ENCODE peak calls at places on chromosome 22, in ten cellular contexts. G, T, C, Y, J, P, S, O, N and W are unnamed samples.

GRCh38 chr22:25546242-25546641 is 18.2 kb upstream of the GRK3 start:
- DNase-seq in O (no peak), J (no peak), T (no peak), S (no peak), N (no peak), P (no peak), G (no peak), Y (no peak), C (no peak), W (no peak)

GRCh38 chr22:25134028-25134427 is 65.6 kb upstream of the CRYBB3 start:
- DNase-seq in G (no peak), N (no peak), T (no peak), P (no peak), O (no peak), S (no peak), J (no peak), C (no peak), Y (no peak), W (no peak)

GRCh38 chr22:30079952-30080533 is at the start of gene HORMAD2:
- DNase-seq in C (peak; percentile 24), T (no peak), N (no peak), P (peak; percentile 38), S (no peak), G (no peak), Y (peak; percentile 1), J (no peak), O (no peak), W (peak; percentile 73)

GRCh38 chr22:48559647-48560388 is 1267.9 kb downstream of the BRD1 start:
- DNase-seq in T (no peak), G (no peak), P (no peak), Y (no peak), N (no peak), O (no peak), S (no peak), J (no peak), C (no peak), W (no peak)

GRCh38 chr22:29871684-29872083 is 11.3 kb upstream of the MTMR3 start:
- DNase-seq in N (no peak), O (no peak), C (no peak), G (no peak), Y (no peak), T (peak; percentile 65), S (no peak), P (no peak), J (no peak), W (peak; percentile 15)

GRCh38 chr22:43777204-43777671 is 34.9 kb downstream of the EFCAB6 start:
- DNase-seq in J (no peak), T (peak; percentile 24), P (peak; percentile 60), C (no peak), N (no peak), S (peak; percentile 43), G (no peak), O (peak; percentile 30), Y (peak; percentile 79), W (peak; percentile 27)

GRCh38 chr22:29994941-29995340 is 85.3 kb upstream of the HORMAD2 start:
- DNase-seq in T (no peak), N (no peak), J (no peak), S (no peak), Y (peak; percentile 33), O (no peak), P (peak; percentile 57), G (no peak), C (no peak), W (peak; percentile 76)

GRCh38 chr22:42745118-42745517 is 24.4 kb upstream of the A4GALT start:
- DNase-seq in S (no peak), N (no peak), G (no peak), C (peak; percentile 23), P (peak; percentile 42), J (no peak), T (no peak), O (no peak), Y (peak; percentile 73), W (no peak)

GRCh38 chr22:42515896-42516295 is 3.7 kb downstream of the RRP7A start:
- DNase-seq in C (no peak), N (no peak), T (no peak), O (no peak), J (no peak), G (no peak), S (no peak), P (no peak), Y (no peak), W (no peak)

GRCh38 chr22:49047461-49047860 is 780.2 kb downstream of the BRD1 start:
- DNase-seq in P (peak; percentile 0), N (no peak), C (no peak), S (no peak), Y (no peak), O (no peak), T (no peak), J (no peak), G (no peak), W (no peak)

GRCh38 chr22:25754527-25755202 is 12.7 kb downstream of the MYO18B start:
- DNase-seq in P (peak; percentile 96), G (no peak), Y (peak; percentile 83), O (peak; percentile 33), N (no peak), S (peak; percentile 46), J (peak; percentile 91), T (peak; percentile 87), C (peak; percentile 67), W (peak; percentile 76)

GRCh38 chr22:43917523-43917922 is 6.1 kb upstream of the PNPLA3 start:
- DNase-seq in C (no peak), N (no peak), S (no peak), J (no peak), O (no peak), G (no peak), P (no peak), Y (no peak), T (no peak), W (no peak)

GRCh38 chr22:37279469-37279868 is 2.8 kb upstream of the CYTH4 start:
- DNase-seq in N (no peak), J (no peak), S (no peak), P (peak; percentile 11), G (no peak), Y (no peak), T (no peak), O (no peak), C (no peak), W (no peak)

GRCh38 chr22:27024982-27025381 is 367.6 kb downstream of the MIAT start:
- DNase-seq in S (no peak), P (no peak), C (no peak), O (no peak), T (no peak), G (no peak), N (no peak), J (no peak), Y (no peak), W (no peak)

GRCh38 chr22:50027639-50028537 is 15.3 kb upstream of the IL17REL start:
- DNase-seq in C (no peak), S (no peak), N (peak; percentile 54), J (no peak), Y (no peak), T (no peak), G (no peak), P (no peak), O (no peak), W (peak; percentile 20)

GRCh38 chr22:29309332-29310064 is 3.0 kb downstream of the GAS2L1 start:
- DNase-seq in T (peak; percentile 47), Y (no peak), G (no peak), C (peak; percentile 51), O (no peak), S (no peak), P (no peak), N (no peak), J (peak; percentile 75), W (no peak)

GRCh38 chr22:50688448-50688847 is 15.8 kb downstream of the SHANK3 start:
- DNase-seq in G (no peak), N (no peak), S (no peak), P (no peak), C (no peak), T (no peak), Y (no peak), J (no peak), O (no peak), W (no peak)

GRCh38 chr22:43014062-43014875 is 680 bp downstream of the PACSIN2 start:
- DNase-seq in N (peak; percentile 26), G (no peak), C (peak; percentile 53), O (no peak), P (no peak), T (peak; percentile 35), J (peak; percentile 42), Y (no peak), S (no peak), W (no peak)

GRCh38 chr22:40383905-40384304 is 13.5 kb downstream of the SGSM3 start:
- DNase-seq in S (peak; percentile 29), N (no peak), O (no peak), G (no peak), J (no peak), Y (peak; percentile 78), P (peak; percentile 91), T (no peak), C (no peak), W (peak; percentile 80)

GRCh38 chr22:32389685-32390084 is 22.4 kb downstream of the RTCB start:
- DNase-seq in G (no peak), O (no peak), J (no peak), P (peak; percentile 36), C (peak; percentile 23), N (no peak), T (no peak), S (no peak), Y (no peak), W (peak; percentile 44)

GRCh38 chr22:48948575-48949170 is 879.0 kb downstream of the BRD1 start:
- DNase-seq in C (no peak), S (no peak), G (no peak), T (no peak), Y (no peak), P (no peak), J (no peak), N (no peak), O (no peak), W (no peak)

GRCh38 chr22:36162127-36163034 is 1.8 kb upstream of the APOL3 start:
- DNase-seq in C (no peak), G (no peak), P (no peak), Y (no peak), J (no peak), O (no peak), S (no peak), T (no peak), N (peak; percentile 36), W (no peak)
- H3K4me3 ChIP-seq in C (no peak overlapping the region), G (no peak overlapping the region), P (no peak overlapping the region), Y (no peak overlapping the region), J (no peak overlapping the region), O (no peak overlapping the region), S (no peak overlapping the region), T (no peak overlapping the region), N (peak overlapping the region; percentile 14), W (no peak overlapping the region)

GRCh38 chr22:39103431-39103830 is 6.4 kb downstream of the APOBEC3H start:
- DNase-seq in O (no peak), T (no peak), N (no peak), C (no peak), P (no peak), J (no peak), S (no peak), G (no peak), Y (no peak), W (no peak)
- TF ChIP-seq CTCF in O (no peak), T (no peak), N (no peak), C (no peak), P (no peak), J (no peak), S (no peak), G (no peak), Y (no peak), W (no peak)

GRCh38 chr22:19659805-19660345 is 54.4 kb upstream of the SEPTIN5 start:
- DNase-seq in T (no peak), P (no peak), J (no peak), C (no peak), O (no peak), N (no peak), S (no peak), G (no peak), Y (no peak), W (no peak)
- H3K4me3 ChIP-seq in T (no peak overlapping the region), P (no peak overlapping the region), J (no peak overlapping the region), C (no peak overlapping the region), O (no peak overlapping the region), N (no peak overlapping the region), S (no peak overlapping the region), G (no peak overlapping the region), Y (no peak overlapping the region), W (no peak overlapping the region)

GRCh38 chr22:24101966-24102365 is 79.3 kb upstream of the SUSD2 start:
- DNase-seq in J (peak; percentile 52), C (no peak), S (no peak), O (no peak), T (no peak), N (no peak), P (no peak), Y (no peak), G (no peak), W (peak; percentile 15)
- TF ChIP-seq CTCF in J (peak; percentile 46), C (no peak), S (no peak), O (no peak), T (no peak), N (no peak), P (no peak), Y (no peak), G (no peak), W (peak; percentile 37)